ENCODE peak calls at places on chromosomes 5 and 9, in five cellular contexts. One of them, this sample, is unnamed.

GRCh38 chr5:32531885-32532520 is 53.4 kb upstream of the SUB1 start:
- DNase-seq in tibial artery: no peak
- DNase-seq in transverse colon: peak; percentile 22
- DNase-seq in GM12878: peak; percentile 60
- DNase-seq in testis: no peak
- DNase-seq in this sample: no peak

GRCh38 chr9:84379740-84380139 is 39.2 kb upstream of the SLC28A3 start:
- DNase-seq in tibial artery: no peak
- DNase-seq in transverse colon: no peak
- DNase-seq in GM12878: no peak
- DNase-seq in testis: no peak
- DNase-seq in this sample: no peak

GRCh38 chr9:131296906-131297500 is 7.5 kb downstream of the PLPP7 start:
- DNase-seq in tibial artery: no peak
- DNase-seq in transverse colon: no peak
- DNase-seq in GM12878: no peak
- DNase-seq in testis: no peak
- DNase-seq in this sample: no peak

GRCh38 chr5:71757590-71758543 is 38.8 kb downstream of the CARTPT start:
- DNase-seq in tibial artery: peak; percentile 35
- DNase-seq in transverse colon: peak; percentile 65
- DNase-seq in GM12878: peak; percentile 12
- DNase-seq in testis: peak; percentile 85
- DNase-seq in this sample: peak; percentile 29

GRCh38 chr5:58974083-58974482 is 391.2 kb downstream of the RAB3C start:
- DNase-seq in tibial artery: no peak
- DNase-seq in transverse colon: no peak
- DNase-seq in GM12878: no peak
- DNase-seq in testis: no peak
- DNase-seq in this sample: no peak

GRCh38 chr5:104095527-104095926 is 532.9 kb upstream of the NUDT12 start:
- DNase-seq in tibial artery: no peak
- DNase-seq in transverse colon: no peak
- DNase-seq in GM12878: no peak
- DNase-seq in testis: no peak
- DNase-seq in this sample: no peak

GRCh38 chr5:93581738-93582414 is 857 bp upstream of the NR2F1-AS1 start:
- DNase-seq in tibial artery: no peak
- DNase-seq in transverse colon: no peak
- DNase-seq in GM12878: no peak
- DNase-seq in testis: no peak
- DNase-seq in this sample: no peak

GRCh38 chr5:142845954-142846398 is 75.8 kb downstream of the ARHGAP26 start:
- DNase-seq in tibial artery: no peak
- DNase-seq in transverse colon: no peak
- DNase-seq in GM12878: no peak
- DNase-seq in testis: no peak
- DNase-seq in this sample: no peak

GRCh38 chr5:81167544-81167943 is 65.6 kb upstream of the CKMT2 start:
- DNase-seq in tibial artery: no peak
- DNase-seq in transverse colon: no peak
- DNase-seq in GM12878: no peak
- DNase-seq in testis: no peak
- DNase-seq in this sample: no peak

GRCh38 chr5:58794875-58795274 is 212.0 kb downstream of the RAB3C start:
- DNase-seq in tibial artery: no peak
- DNase-seq in transverse colon: no peak
- DNase-seq in GM12878: peak; percentile 49
- DNase-seq in testis: no peak
- DNase-seq in this sample: no peak

GRCh38 chr5:40832345-40832744 is 2.7 kb downstream of the RPL37 start:
- DNase-seq in tibial artery: no peak
- DNase-seq in transverse colon: no peak
- DNase-seq in GM12878: no peak
- DNase-seq in testis: no peak
- DNase-seq in this sample: no peak

GRCh38 chr5:72125271-72125670 is 18.0 kb downstream of the MAP1B start:
- DNase-seq in tibial artery: no peak
- DNase-seq in transverse colon: no peak
- DNase-seq in GM12878: no peak
- DNase-seq in testis: no peak
- DNase-seq in this sample: no peak

GRCh38 chr9:108160039-108160438 is 670.5 kb upstream of the KLF4 start:
- DNase-seq in tibial artery: no peak
- DNase-seq in transverse colon: no peak
- DNase-seq in GM12878: no peak
- DNase-seq in testis: no peak
- DNase-seq in this sample: no peak

GRCh38 chr5:45098483-45098882 is 289.7 kb downstream of the MRPS30 start:
- DNase-seq in tibial artery: no peak
- DNase-seq in transverse colon: no peak
- DNase-seq in GM12878: no peak
- DNase-seq in testis: no peak
- DNase-seq in this sample: no peak

GRCh38 chr5:177133119-177133844 is at the start of gene NSD1:
- DNase-seq in tibial artery: peak; percentile 88
- DNase-seq in transverse colon: peak; percentile 89
- DNase-seq in GM12878: peak; percentile 42
- DNase-seq in testis: peak; percentile 95
- DNase-seq in this sample: peak; percentile 89

GRCh38 chr5:39370555-39371366 is 6.5 kb upstream of the C9 start:
- DNase-seq in tibial artery: no peak
- DNase-seq in transverse colon: peak; percentile 47
- DNase-seq in GM12878: no peak
- DNase-seq in testis: no peak
- DNase-seq in this sample: no peak

GRCh38 chr5:142070734-142071133 is 37.8 kb upstream of the NDFIP1 start:
- DNase-seq in tibial artery: no peak
- DNase-seq in transverse colon: no peak
- DNase-seq in GM12878: no peak
- DNase-seq in testis: no peak
- DNase-seq in this sample: no peak

GRCh38 chr5:67015577-67016290 is 180.9 kb downstream of the CD180 start:
- DNase-seq in tibial artery: no peak
- DNase-seq in transverse colon: no peak
- DNase-seq in GM12878: no peak
- DNase-seq in testis: no peak
- DNase-seq in this sample: no peak

GRCh38 chr9:69140123-69140741 is 33.8 kb upstream of the TJP2 start:
- DNase-seq in tibial artery: no peak
- DNase-seq in transverse colon: no peak
- DNase-seq in GM12878: no peak
- DNase-seq in testis: no peak
- DNase-seq in this sample: no peak

GRCh38 chr5:150815010-150815409 is 31.3 kb upstream of the IRGM start:
- DNase-seq in tibial artery: no peak
- DNase-seq in transverse colon: no peak
- DNase-seq in GM12878: no peak
- DNase-seq in testis: no peak
- DNase-seq in this sample: no peak

GRCh38 chr9:136049451-136050265 is 45.4 kb downstream of the NACC2 start:
- DNase-seq in tibial artery: no peak
- DNase-seq in transverse colon: no peak
- DNase-seq in GM12878: no peak
- DNase-seq in testis: no peak
- DNase-seq in this sample: no peak

GRCh38 chr9:27382308-27382707 is 85.4 kb upstream of the EQTN start:
- DNase-seq in tibial artery: no peak
- DNase-seq in transverse colon: peak; percentile 54
- DNase-seq in GM12878: no peak
- DNase-seq in testis: no peak
- DNase-seq in this sample: no peak

GRCh38 chr9:121494192-121494591 is 5.5 kb downstream of the GGTA1 start:
- DNase-seq in tibial artery: no peak
- DNase-seq in transverse colon: no peak
- DNase-seq in GM12878: no peak
- DNase-seq in testis: no peak
- DNase-seq in this sample: no peak

GRCh38 chr5:10360686-10361085 is 7.2 kb downstream of the MARCHF6 start:
- DNase-seq in tibial artery: no peak
- DNase-seq in transverse colon: no peak
- DNase-seq in GM12878: no peak
- DNase-seq in testis: no peak
- DNase-seq in this sample: no peak
- H3K4me1 ChIP-seq in tibial artery: peaks cover 22% of the 10 kb centered on the region
- H3K4me1 ChIP-seq in transverse colon: peaks cover 25% of the 10 kb centered on the region
- H3K4me1 ChIP-seq in GM12878: peaks cover 6% of the 10 kb centered on the region
- H3K4me1 ChIP-seq in testis: peaks cover 5% of the 10 kb centered on the region
- H3K4me1 ChIP-seq in this sample: peaks cover 91% of the 10 kb centered on the region

GRCh38 chr9:112655633-112656032 is 62.3 kb downstream of the INIP start:
- DNase-seq in tibial artery: no peak
- DNase-seq in transverse colon: no peak
- DNase-seq in GM12878: no peak
- DNase-seq in testis: no peak
- DNase-seq in this sample: no peak
- H3K27ac ChIP-seq in tibial artery: no peak overlapping the region
- H3K27ac ChIP-seq in transverse colon: no peak overlapping the region
- H3K27ac ChIP-seq in GM12878: no peak overlapping the region
- H3K27ac ChIP-seq in testis: no peak overlapping the region
- H3K27ac ChIP-seq in this sample: no peak overlapping the region

DNA sequence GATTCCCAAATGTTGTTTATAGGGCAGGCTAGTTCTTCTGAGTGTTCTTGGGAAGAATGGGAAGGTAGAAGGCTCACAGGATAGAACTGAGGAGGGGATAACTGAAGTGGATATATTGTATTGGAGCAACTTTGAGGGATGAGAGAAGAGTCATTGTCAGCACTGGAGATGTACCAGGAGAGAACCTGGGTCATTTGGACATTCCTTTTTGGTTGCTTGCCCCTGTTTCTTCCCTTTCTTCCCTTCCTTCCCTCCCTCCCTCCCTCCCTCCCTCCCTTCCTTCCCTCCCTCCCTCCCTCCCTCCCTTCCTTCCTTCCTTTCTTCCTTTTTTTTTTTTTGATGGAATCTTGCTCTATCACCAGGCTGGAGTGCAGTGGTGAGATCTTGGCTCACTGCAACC is 45.3 kb downstream of the RALGPS1 start:
- DNase-seq in tibial artery: no peak
- DNase-seq in transverse colon: no peak
- DNase-seq in GM12878: no peak
- DNase-seq in testis: no peak
- DNase-seq in this sample: no peak
- TF ChIP-seq CTCF in tibial artery: no peak
- TF ChIP-seq CTCF in transverse colon: no peak
- TF ChIP-seq CTCF in GM12878: no peak
- TF ChIP-seq CTCF in testis: no peak
- TF ChIP-seq CTCF in this sample: no peak

DNA sequence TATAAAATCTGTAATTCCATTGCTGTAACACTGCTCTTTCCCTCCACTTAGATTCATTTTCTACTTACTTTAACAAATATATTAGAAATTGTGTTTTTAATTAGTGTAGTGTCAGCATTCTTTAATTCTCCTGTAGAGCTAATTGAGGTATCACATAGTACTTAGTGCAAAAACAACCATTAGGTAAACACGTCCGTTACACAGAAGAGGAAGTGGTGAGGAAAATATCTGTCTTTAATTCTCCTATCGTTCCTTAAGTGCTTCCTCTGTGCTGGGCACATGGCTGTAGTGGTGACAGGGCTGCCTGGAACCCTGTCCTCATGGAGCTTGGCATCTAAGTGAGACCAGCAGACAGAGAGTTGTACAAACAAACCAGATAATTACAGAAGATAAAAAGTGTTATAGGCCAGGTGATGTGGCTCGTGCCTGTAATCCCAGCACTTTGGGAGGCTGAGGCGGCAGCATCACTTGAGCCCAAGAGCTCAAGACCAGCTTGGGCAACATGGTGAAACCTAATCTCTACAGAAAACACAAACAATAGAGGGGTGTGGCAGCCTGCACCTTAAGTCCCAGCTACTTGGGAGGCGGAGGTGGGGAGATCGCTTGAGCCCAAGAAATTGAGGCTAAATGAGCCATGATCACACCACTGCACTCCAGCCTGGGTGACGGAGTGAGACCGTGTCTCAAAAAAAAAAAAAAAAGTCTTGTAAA is 36.3 kb downstream of the PARP8 start:
- DNase-seq in tibial artery: no peak
- DNase-seq in transverse colon: no peak
- DNase-seq in GM12878: no peak
- DNase-seq in testis: no peak
- DNase-seq in this sample: no peak
- H3K4me1 ChIP-seq in tibial artery: no peaks in the 10 kb centered on the region
- H3K4me1 ChIP-seq in transverse colon: no peaks in the 10 kb centered on the region
- H3K4me1 ChIP-seq in GM12878: peaks cover 2% of the 10 kb centered on the region
- H3K4me1 ChIP-seq in testis: no peaks in the 10 kb centered on the region
- H3K4me1 ChIP-seq in this sample: no peaks in the 10 kb centered on the region

GRCh38 chr5:31413030-31413812 is 118.7 kb downstream of the DROSHA start:
- DNase-seq in tibial artery: no peak
- DNase-seq in transverse colon: no peak
- DNase-seq in GM12878: no peak
- DNase-seq in testis: no peak
- DNase-seq in this sample: peak; percentile 33

GRCh38 chr5:31412324-31412723 is 119.6 kb downstream of the DROSHA start:
- DNase-seq in tibial artery: no peak
- DNase-seq in transverse colon: no peak
- DNase-seq in GM12878: no peak
- DNase-seq in testis: no peak
- DNase-seq in this sample: no peak

GRCh38 chr5:31407921-31408714 is 123.8 kb downstream of the DROSHA start:
- DNase-seq in tibial artery: no peak
- DNase-seq in transverse colon: no peak
- DNase-seq in GM12878: no peak
- DNase-seq in testis: no peak
- DNase-seq in this sample: no peak

GRCh38 chr5:31410089-31410488 is 121.8 kb downstream of the DROSHA start:
- DNase-seq in tibial artery: no peak
- DNase-seq in transverse colon: no peak
- DNase-seq in GM12878: no peak
- DNase-seq in testis: no peak
- DNase-seq in this sample: no peak

DNA sequence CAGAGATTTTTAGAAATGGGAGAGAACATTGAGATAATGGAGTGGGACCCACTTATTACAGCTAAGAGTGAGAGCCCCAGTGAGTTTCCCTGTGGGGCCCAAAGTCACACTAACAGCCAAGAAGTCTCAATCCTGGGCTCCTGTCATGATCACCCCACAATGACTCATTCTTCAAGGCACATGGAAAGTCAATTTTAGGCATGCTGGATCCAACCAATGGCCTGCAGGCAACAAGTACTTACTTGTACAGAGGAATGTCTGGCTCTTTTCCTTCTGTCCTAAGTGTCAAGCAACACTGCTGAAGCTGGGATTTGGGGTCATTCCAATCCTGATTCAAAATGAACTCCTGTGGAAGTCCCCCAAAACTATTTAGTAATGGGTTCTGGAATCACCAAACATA is 123.1 kb downstream of the DROSHA start:
- DNase-seq in tibial artery: no peak
- DNase-seq in transverse colon: no peak
- DNase-seq in GM12878: no peak
- DNase-seq in testis: no peak
- DNase-seq in this sample: no peak
- H3K27ac ChIP-seq in tibial artery: no peak overlapping the region
- H3K27ac ChIP-seq in transverse colon: no peak overlapping the region
- H3K27ac ChIP-seq in GM12878: no peak overlapping the region
- H3K27ac ChIP-seq in testis: no peak overlapping the region
- H3K27ac ChIP-seq in this sample: no peak overlapping the region

GRCh38 chr5:77359231-77359630 is 132.9 kb downstream of the WDR41 start:
- DNase-seq in tibial artery: no peak
- DNase-seq in transverse colon: no peak
- DNase-seq in GM12878: no peak
- DNase-seq in testis: no peak
- DNase-seq in this sample: no peak
- TF ChIP-seq CTCF in tibial artery: no peak
- TF ChIP-seq CTCF in transverse colon: no peak
- TF ChIP-seq CTCF in GM12878: no peak
- TF ChIP-seq CTCF in testis: no peak
- TF ChIP-seq CTCF in this sample: no peak

This sample was measured in left ventricle myocardium inferior.